ENCODE peak calls at places on chromosomes 3 and 15, in seven cellular contexts. S, N, P, E, D, Q and I are unnamed samples.
A peak's percentile ranks its signal among the peaks of the same experiment; 100 is the strongest.

GRCh38 chr3:63089007-63089406 is 189.1 kb upstream of the SYNPR start:
- DNase-seq in Q (no peak), P (no peak), E (no peak), N (no peak), S (no peak), D (no peak), I (no peak)

GRCh38 chr3:155382396-155383042 is 89.0 kb upstream of the STRIT1 start:
- DNase-seq in S (no peak), E (peak; percentile 57), Q (peak; percentile 40), N (peak; percentile 77), P (peak; percentile 66), D (no peak), I (peak; percentile 37)

GRCh38 chr3:83842511-83842910 is 1116.3 kb upstream of the CADM2 start:
- DNase-seq in E (no peak), N (no peak), D (no peak), P (no peak), Q (no peak), S (no peak), I (no peak)

GRCh38 chr3:182028081-182028480 is 316.4 kb downstream of the SOX2 start:
- DNase-seq in Q (no peak), P (no peak), N (no peak), D (no peak), E (no peak), S (no peak), I (no peak)

GRCh38 chr15:59522988-59523461 is 85.0 kb downstream of the FAM81A start:
- DNase-seq in N (no peak), P (no peak), S (no peak), E (no peak), D (peak; percentile 50), Q (no peak), I (no peak)

GRCh38 chr3:146136647-146137046 is 24.3 kb downstream of the PLOD2 start:
- DNase-seq in E (no peak), P (no peak), D (no peak), N (no peak), S (no peak), Q (no peak), I (no peak)

GRCh38 chr3:184741798-184742675 is 30.2 kb upstream of the MAGEF1 start:
- DNase-seq in Q (peak; percentile 7), D (no peak), E (no peak), S (no peak), N (no peak), P (no peak), I (no peak)

GRCh38 chr3:39638286-39638685 is 170.8 kb downstream of the MOBP start:
- DNase-seq in D (no peak), S (no peak), Q (no peak), E (no peak), P (no peak), N (no peak), I (no peak)

GRCh38 chr3:22887664-22888291 is 315.3 kb upstream of the UBE2E2 start:
- DNase-seq in S (no peak), E (peak; percentile 60), N (peak; percentile 32), P (peak; percentile 61), D (no peak), Q (no peak), I (no peak)

GRCh38 chr15:67826717-67827560 is 1.6 kb downstream of the SKOR1 start:
- DNase-seq in E (no peak), N (no peak), Q (no peak), D (no peak), P (no peak), S (no peak), I (no peak)

GRCh38 chr15:57610130-57610529 is 18.4 kb downstream of the MYZAP start:
- DNase-seq in D (no peak), Q (peak; percentile 84), P (peak; percentile 45), S (no peak), E (no peak), N (no peak), I (no peak)

GRCh38 chr3:40847571-40847992 is 322.8 kb downstream of the ZNF621 start:
- DNase-seq in E (peak; percentile 88), D (no peak), Q (peak; percentile 51), P (no peak), N (no peak), S (no peak), I (no peak)

GRCh38 chr15:74529911-74530310 is 11.1 kb upstream of the ARID3B start:
- DNase-seq in S (no peak), Q (no peak), E (no peak), P (peak; percentile 88), D (no peak), N (no peak), I (no peak)